ENCODE peak calls at places on chromosomes 16 and 17, in six cellular contexts. One of them, this sample, is unnamed.
A peak's percentile ranks its signal among the peaks of the same experiment; 100 is the strongest.

GRCh38 chr16:10581507-10581906 is 1.1 kb upstream of the EMP2 start:
- DNase-seq in AG09319: no peak
- DNase-seq in stomach: no peak
- DNase-seq in endothelial cell: no peak
- DNase-seq in Kasumi-1: no peak
- DNase-seq in activated T-helper 1 cell treated with anti-CD3 and anti-CD28 coated beads, Interleukin-12 subunit alpha, Interleukin-12 subunit beta, Interleukin-2, Interleukin-4 antibody, amounts not matched to agents 30 ng/mL and 10 ng/mL and 1 ng/mL, durations not matched to agents 14 hours and 24 hours and 36 hours: no peak
- DNase-seq in this sample: peak; percentile 3

GRCh38 chr17:50144845-50145531 is 5.5 kb downstream of the PPP1R9B start:
- DNase-seq in AG09319: no peak
- DNase-seq in stomach: peak; percentile 44
- DNase-seq in endothelial cell: no peak
- DNase-seq in Kasumi-1: no peak
- DNase-seq in activated T-helper 1 cell treated with anti-CD3 and anti-CD28 coated beads, Interleukin-12 subunit alpha, Interleukin-12 subunit beta, Interleukin-2, Interleukin-4 antibody, amounts not matched to agents 30 ng/mL and 10 ng/mL and 1 ng/mL, durations not matched to agents 14 hours and 24 hours and 36 hours: no peak
- DNase-seq in this sample: no peak

GRCh38 chr16:27749946-27750345 is 200.0 kb downstream of the KATNIP start:
- DNase-seq in AG09319: no peak
- DNase-seq in stomach: no peak
- DNase-seq in endothelial cell: no peak
- DNase-seq in Kasumi-1: no peak
- DNase-seq in activated T-helper 1 cell treated with anti-CD3 and anti-CD28 coated beads, Interleukin-12 subunit alpha, Interleukin-12 subunit beta, Interleukin-2, Interleukin-4 antibody, amounts not matched to agents 30 ng/mL and 10 ng/mL and 1 ng/mL, durations not matched to agents 14 hours and 24 hours and 36 hours: no peak
- DNase-seq in this sample: no peak

GRCh38 chr17:21452377-21453143 is 76.4 kb downstream of the KCNJ12 start:
- DNase-seq in AG09319: peak; percentile 24
- DNase-seq in stomach: peak; percentile 45
- DNase-seq in endothelial cell: peak; percentile 45
- DNase-seq in Kasumi-1: peak; percentile 50
- DNase-seq in activated T-helper 1 cell treated with anti-CD3 and anti-CD28 coated beads, Interleukin-12 subunit alpha, Interleukin-12 subunit beta, Interleukin-2, Interleukin-4 antibody, amounts not matched to agents 30 ng/mL and 10 ng/mL and 1 ng/mL, durations not matched to agents 14 hours and 24 hours and 36 hours: no peak
- DNase-seq in this sample: peak; percentile 79

GRCh38 chr17:56708220-56708567 is 114.7 kb downstream of the NOG start:
- DNase-seq in AG09319: no peak
- DNase-seq in stomach: no peak
- DNase-seq in endothelial cell: no peak
- DNase-seq in Kasumi-1: no peak
- DNase-seq in activated T-helper 1 cell treated with anti-CD3 and anti-CD28 coated beads, Interleukin-12 subunit alpha, Interleukin-12 subunit beta, Interleukin-2, Interleukin-4 antibody, amounts not matched to agents 30 ng/mL and 10 ng/mL and 1 ng/mL, durations not matched to agents 14 hours and 24 hours and 36 hours: no peak
- DNase-seq in this sample: no peak

GRCh38 chr16:78096386-78096785 is 3.1 kb upstream of the WWOX start:
- DNase-seq in AG09319: no peak
- DNase-seq in stomach: no peak
- DNase-seq in endothelial cell: no peak
- DNase-seq in Kasumi-1: no peak
- DNase-seq in activated T-helper 1 cell treated with anti-CD3 and anti-CD28 coated beads, Interleukin-12 subunit alpha, Interleukin-12 subunit beta, Interleukin-2, Interleukin-4 antibody, amounts not matched to agents 30 ng/mL and 10 ng/mL and 1 ng/mL, durations not matched to agents 14 hours and 24 hours and 36 hours: no peak
- DNase-seq in this sample: no peak

GRCh38 chr16:21501869-21502667 is 97.3 kb upstream of the METTL9 start:
- DNase-seq in AG09319: peak; percentile 87
- DNase-seq in stomach: peak; percentile 95
- DNase-seq in endothelial cell: peak; percentile 99
- DNase-seq in Kasumi-1: peak; percentile 41
- DNase-seq in activated T-helper 1 cell treated with anti-CD3 and anti-CD28 coated beads, Interleukin-12 subunit alpha, Interleukin-12 subunit beta, Interleukin-2, Interleukin-4 antibody, amounts not matched to agents 30 ng/mL and 10 ng/mL and 1 ng/mL, durations not matched to agents 14 hours and 24 hours and 36 hours: peak; percentile 95
- DNase-seq in this sample: peak; percentile 98

GRCh38 chr16:86286991-86287640 is 223.2 kb upstream of the FOXF1 start:
- DNase-seq in AG09319: no peak
- DNase-seq in stomach: no peak
- DNase-seq in endothelial cell: no peak
- DNase-seq in Kasumi-1: no peak
- DNase-seq in activated T-helper 1 cell treated with anti-CD3 and anti-CD28 coated beads, Interleukin-12 subunit alpha, Interleukin-12 subunit beta, Interleukin-2, Interleukin-4 antibody, amounts not matched to agents 30 ng/mL and 10 ng/mL and 1 ng/mL, durations not matched to agents 14 hours and 24 hours and 36 hours: no peak
- DNase-seq in this sample: no peak

GRCh38 chr16:79212114-79212791 is 388.3 kb downstream of the MAF start:
- DNase-seq in AG09319: no peak
- DNase-seq in stomach: no peak
- DNase-seq in endothelial cell: no peak
- DNase-seq in Kasumi-1: no peak
- DNase-seq in activated T-helper 1 cell treated with anti-CD3 and anti-CD28 coated beads, Interleukin-12 subunit alpha, Interleukin-12 subunit beta, Interleukin-2, Interleukin-4 antibody, amounts not matched to agents 30 ng/mL and 10 ng/mL and 1 ng/mL, durations not matched to agents 14 hours and 24 hours and 36 hours: no peak
- DNase-seq in this sample: no peak

GRCh38 chr16:68273896-68274295 is 9.6 kb downstream of the SLC7A6 start:
- DNase-seq in AG09319: no peak
- DNase-seq in stomach: no peak
- DNase-seq in endothelial cell: no peak
- DNase-seq in Kasumi-1: no peak
- DNase-seq in activated T-helper 1 cell treated with anti-CD3 and anti-CD28 coated beads, Interleukin-12 subunit alpha, Interleukin-12 subunit beta, Interleukin-2, Interleukin-4 antibody, amounts not matched to agents 30 ng/mL and 10 ng/mL and 1 ng/mL, durations not matched to agents 14 hours and 24 hours and 36 hours: no peak
- DNase-seq in this sample: no peak

GRCh38 chr17:83177611-83178532 is 98.5 kb downstream of the METRNL start:
- DNase-seq in AG09319: no peak
- DNase-seq in stomach: no peak
- DNase-seq in endothelial cell: no peak
- DNase-seq in Kasumi-1: no peak
- DNase-seq in activated T-helper 1 cell treated with anti-CD3 and anti-CD28 coated beads, Interleukin-12 subunit alpha, Interleukin-12 subunit beta, Interleukin-2, Interleukin-4 antibody, amounts not matched to agents 30 ng/mL and 10 ng/mL and 1 ng/mL, durations not matched to agents 14 hours and 24 hours and 36 hours: no peak
- DNase-seq in this sample: no peak

GRCh38 chr17:64214950-64215349 is 48.1 kb downstream of the TEX2 start:
- DNase-seq in AG09319: no peak
- DNase-seq in stomach: peak; percentile 34
- DNase-seq in endothelial cell: no peak
- DNase-seq in Kasumi-1: no peak
- DNase-seq in activated T-helper 1 cell treated with anti-CD3 and anti-CD28 coated beads, Interleukin-12 subunit alpha, Interleukin-12 subunit beta, Interleukin-2, Interleukin-4 antibody, amounts not matched to agents 30 ng/mL and 10 ng/mL and 1 ng/mL, durations not matched to agents 14 hours and 24 hours and 36 hours: no peak
- DNase-seq in this sample: no peak

This sample was measured in OCI-M1.